ENCODE peak calls at places on chromosomes 1 and 21, in seven cellular contexts. C, G, P, F, B, S and T are unnamed samples.

GRCh38 chr1:218537131-218537904 is 192.2 kb downstream of the TGFB2 start:
- DNase-seq in F (no peak), G (no peak), P (no peak), B (no peak), C (peak), S (no peak), T (peak)

GRCh38 chr1:209409786-209410185 is 173.7 kb upstream of the CAMK1G start:
- DNase-seq in C (peak), F (no peak), S (no peak), B (no peak), P (no peak), G (no peak), T (peak)

GRCh38 chr1:212721388-212722247 is 22.0 kb upstream of the BATF3 start:
- DNase-seq in S (no peak), C (peak), F (no peak), G (no peak), P (peak), B (no peak), T (peak)

GRCh38 chr1:19734472-19734999 is 65.2 kb downstream of the TMCO4 start:
- DNase-seq in S (no peak), C (no peak), P (no peak), F (no peak), G (no peak), B (no peak), T (peak)

GRCh38 chr1:217528271-217528670 is 102.6 kb downstream of the GPATCH2 start:
- DNase-seq in F (no peak), C (no peak), G (no peak), S (no peak), P (no peak), B (no peak), T (peak)

GRCh38 chr1:178055093-178055492 is 38.8 kb upstream of the RASAL2 start:
- DNase-seq in G (no peak), P (no peak), B (no peak), C (no peak), S (peak), F (no peak), T (peak)

GRCh38 chr21:43372663-43373386 is 54.1 kb downstream of the SIK1 start:
- DNase-seq in B (no peak), F (no peak), S (no peak), P (no peak), C (no peak), G (no peak), T (no peak)

GRCh38 chr1:212699839-212700596 is at the start of gene BATF3:
- DNase-seq in C (no peak), F (peak), S (peak), G (peak), B (no peak), P (peak), T (no peak)